ENCODE peak calls at places on chromosomes 12 and 14, in five cellular contexts. G is cardiac fibroblast; W is stimulated activated CD4-positive, alpha-beta T cell treated with anti-CD3 and anti-CD28 coated beads, Interleukin-2, amount 100 ng/mL, for 24 hours; M is pancreas; N is T-helper 9 cell. K is an unnamed sample.
A peak's percentile ranks its signal among the peaks of the same experiment; 100 is the strongest.

GRCh38 chr12:113899844-113900471 is 66.2 kb downstream of the RBM19 start:
- DNase-seq in N (no peak), M (peak; percentile 66), G (no peak), W (no peak), K (no peak)

GRCh38 chr12:96501139-96501741 is 11.9 kb downstream of the CFAP54 start:
- DNase-seq in W (no peak), M (no peak), G (peak; percentile 90), N (no peak), K (no peak)

GRCh38 chr12:47223848-47224213 is 144.1 kb upstream of the AMIGO2 start:
- DNase-seq in N (no peak), M (peak; percentile 73), G (peak; percentile 44), W (no peak), K (no peak)

GRCh38 chr12:70049596-70050360 is 193.5 kb upstream of the CNOT2 start:
- DNase-seq in W (no peak), G (no peak), N (no peak), M (no peak), K (no peak)

GRCh38 chr14:34356267-34356660 is 105.8 kb downstream of the SPTSSA start:
- DNase-seq in W (no peak), N (no peak), G (peak; percentile 31), M (no peak), K (no peak)

GRCh38 chr12:104764225-104765073 is 193.6 kb downstream of the SLC41A2 start:
- DNase-seq in N (no peak), M (no peak), G (no peak), W (no peak), K (no peak)

GRCh38 chr12:93108958-93109357 is 179.9 kb upstream of the EEA1 start:
- DNase-seq in G (peak; percentile 70), N (no peak), W (no peak), M (no peak), K (no peak)

GRCh38 chr12:89770391-89770790 is 61.8 kb upstream of the ATP2B1 start:
- DNase-seq in G (no peak), W (no peak), N (no peak), M (no peak), K (no peak)

GRCh38 chr12:51323966-51324895 is at the start of gene BIN2:
- DNase-seq in G (no peak), M (no peak), W (peak; percentile 72), N (peak; percentile 60), K (peak; percentile 16)

GRCh38 chr14:35121026-35121886 is 534 bp downstream of the PPP2R3C start:
- DNase-seq in N (no peak), M (peak; percentile 24), W (no peak), G (peak; percentile 26), K (no peak)

GRCh38 chr12:27635349-27635972 is 60.8 kb upstream of the REP15 start:
- DNase-seq in W (no peak), N (no peak), G (peak; percentile 81), M (no peak), K (no peak)

GRCh38 chr14:76961631-76962302 is 66.7 kb downstream of the IRF2BPL start:
- DNase-seq in N (peak; percentile 85), W (peak; percentile 98), G (peak; percentile 95), M (peak; percentile 70), K (peak; percentile 95)

GRCh38 chr14:21089271-21089670 is 9.2 kb downstream of the ZNF219 start:
- DNase-seq in G (no peak), M (no peak), W (no peak), N (no peak), K (no peak)

GRCh38 chr12:89236237-89236636 is 116.1 kb downstream of the DUSP6 start:
- DNase-seq in N (no peak), G (peak; percentile 80), W (no peak), M (no peak), K (no peak)

GRCh38 chr12:108129017-108129812 is at the start of gene WSCD2:
- DNase-seq in M (no peak), G (peak; percentile 6), W (no peak), N (no peak), K (peak; percentile 90)

GRCh38 chr12:131177599-131177998 is 223.9 kb downstream of the ADGRD1 start:
- DNase-seq in M (no peak), G (no peak), N (no peak), W (no peak), K (no peak)

GRCh38 chr12:88538250-88538649 is 42.0 kb downstream of the KITLG start:
- DNase-seq in G (no peak), N (no peak), W (no peak), M (no peak), K (no peak)

GRCh38 chr12:57630891-57631433 is 2.0 kb downstream of the B4GALNT1 start:
- DNase-seq in N (no peak), G (no peak), M (no peak), W (peak; percentile 16), K (no peak)

GRCh38 chr12:132926417-132926833 is 29.7 kb downstream of the ZNF605 start:
- DNase-seq in W (no peak), G (peak; percentile 16), N (no peak), M (no peak), K (no peak)

K was measured in WTC11.